ENCODE peak calls at places on chromosome 15, in seven cellular contexts. One of them, this sample, is unnamed.

GRCh38 chr15:77838595-77838994 is 205.9 kb upstream of the LINGO1 start:
- DNase-seq in A549: no peak
- DNase-seq in WTC11: no peak
- DNase-seq in activated CD8-positive, alpha-beta memory T cell treated with anti-CD3 and anti-CD28 coated beads for 1 hour: no peak
- DNase-seq in ELR: no peak
- DNase-seq in HT1080: no peak
- DNase-seq in AG08396: no peak
- DNase-seq in this sample: no peak

GRCh38 chr15:93121089-93121488 is 32.1 kb upstream of the RGMA start:
- DNase-seq in ELR: no peak
- DNase-seq in AG08396: no peak
- DNase-seq in HT1080: no peak
- DNase-seq in activated CD8-positive, alpha-beta memory T cell treated with anti-CD3 and anti-CD28 coated beads for 1 hour: no peak
- DNase-seq in WTC11: no peak
- DNase-seq in A549: no peak
- DNase-seq in this sample: no peak

GRCh38 chr15:75043509-75044257 is 20.3 kb downstream of the PPCDC start:
- DNase-seq in WTC11: no peak
- DNase-seq in activated CD8-positive, alpha-beta memory T cell treated with anti-CD3 and anti-CD28 coated beads for 1 hour: no peak
- DNase-seq in HT1080: peak; percentile 100
- DNase-seq in A549: no peak
- DNase-seq in ELR: peak; percentile 97
- DNase-seq in AG08396: peak; percentile 92
- DNase-seq in this sample: no peak

GRCh38 chr15:58684036-58684700 is 65.3 kb downstream of the ADAM10 start:
- DNase-seq in HT1080: no peak
- DNase-seq in activated CD8-positive, alpha-beta memory T cell treated with anti-CD3 and anti-CD28 coated beads for 1 hour: no peak
- DNase-seq in ELR: peak; percentile 10
- DNase-seq in WTC11: no peak
- DNase-seq in AG08396: no peak
- DNase-seq in A549: no peak
- DNase-seq in this sample: peak; percentile 54

GRCh38 chr15:80854104-80854503 is 74.9 kb downstream of the CEMIP start:
- DNase-seq in activated CD8-positive, alpha-beta memory T cell treated with anti-CD3 and anti-CD28 coated beads for 1 hour: no peak
- DNase-seq in ELR: no peak
- DNase-seq in AG08396: no peak
- DNase-seq in WTC11: no peak
- DNase-seq in HT1080: no peak
- DNase-seq in A549: no peak
- DNase-seq in this sample: no peak

GRCh38 chr15:99090011-99090699 is 14.7 kb upstream of the SYNM start:
- DNase-seq in A549: no peak
- DNase-seq in WTC11: no peak
- DNase-seq in HT1080: no peak
- DNase-seq in ELR: no peak
- DNase-seq in activated CD8-positive, alpha-beta memory T cell treated with anti-CD3 and anti-CD28 coated beads for 1 hour: no peak
- DNase-seq in AG08396: no peak
- DNase-seq in this sample: no peak

GRCh38 chr15:57881361-57881760 is 174.8 kb downstream of the POLR2M start:
- DNase-seq in AG08396: no peak
- DNase-seq in A549: no peak
- DNase-seq in ELR: peak; percentile 47
- DNase-seq in activated CD8-positive, alpha-beta memory T cell treated with anti-CD3 and anti-CD28 coated beads for 1 hour: no peak
- DNase-seq in WTC11: no peak
- DNase-seq in HT1080: no peak
- DNase-seq in this sample: no peak

GRCh38 chr15:70412717-70413266 is 315.1 kb upstream of the TLE3 start:
- DNase-seq in HT1080: no peak
- DNase-seq in A549: no peak
- DNase-seq in activated CD8-positive, alpha-beta memory T cell treated with anti-CD3 and anti-CD28 coated beads for 1 hour: no peak
- DNase-seq in AG08396: no peak
- DNase-seq in WTC11: no peak
- DNase-seq in ELR: no peak
- DNase-seq in this sample: no peak

GRCh38 chr15:78179906-78180305 is 30.7 kb downstream of the IDH3A start:
- DNase-seq in HT1080: no peak
- DNase-seq in A549: no peak
- DNase-seq in AG08396: no peak
- DNase-seq in activated CD8-positive, alpha-beta memory T cell treated with anti-CD3 and anti-CD28 coated beads for 1 hour: no peak
- DNase-seq in WTC11: no peak
- DNase-seq in ELR: no peak
- DNase-seq in this sample: peak; percentile 2

GRCh38 chr15:48435356-48435755 is 104.1 kb downstream of the DUT start:
- DNase-seq in A549: no peak
- DNase-seq in ELR: no peak
- DNase-seq in WTC11: no peak
- DNase-seq in AG08396: no peak
- DNase-seq in HT1080: no peak
- DNase-seq in activated CD8-positive, alpha-beta memory T cell treated with anti-CD3 and anti-CD28 coated beads for 1 hour: no peak
- DNase-seq in this sample: no peak